ENCODE peak calls at places on chromosomes 12 and 14, in ten cellular contexts. P is mesendoderm; K is CD4-positive, alpha-beta memory T cell; W is adrenal gland; E is effector memory CD4-positive, alpha-beta T cell; Y is GM23338; X is hepatocyte; Z is tibial nerve; S is aorta; L is cardiac muscle cell. C is an unnamed sample. For H3K4me1, the result is how much of the 10 kb centered on the place peaks cover.

GRCh38 chr12:104680070-104680469 is 223.3 kb downstream of the CHST11 start:
- DNase-seq in W (no peak), Z (no peak), P (peak), E (peak), L (no peak), K (peak), Y (peak), X (no peak), S (no peak), C (peak)

GRCh38 chr12:125983094-125983783 is 918.0 kb downstream of the AACS start:
- DNase-seq in W (no peak), K (no peak), P (peak), Z (peak), L (no peak), E (no peak), S (peak), Y (peak), X (peak), C (no peak)

GRCh38 chr12:62692884-62693283 is 226.3 kb downstream of the MON2 start:
- DNase-seq in X (no peak), Y (no peak), S (no peak), E (no peak), L (peak), P (no peak), K (no peak), Z (no peak), W (no peak), C (no peak)

GRCh38 chr12:88156075-88156654 is 14.1 kb downstream of the TMTC3 start:
- DNase-seq in K (no peak), S (no peak), Z (no peak), E (no peak), W (no peak), P (no peak), L (no peak), Y (no peak), X (no peak), C (no peak)

GRCh38 chr14:92553456-92553855 is 39.9 kb downstream of the RIN3 start:
- DNase-seq in K (no peak), P (peak), Z (no peak), L (peak), X (peak), Y (peak), E (no peak), W (peak), S (peak), C (no peak)

GRCh38 chr14:92528486-92529100 is 15.0 kb downstream of the RIN3 start:
- DNase-seq in L (no peak), W (no peak), S (no peak), P (no peak), K (no peak), Z (no peak), X (no peak), Y (no peak), E (no peak), C (no peak)

GRCh38 chr14:96104469-96105057 is 65.4 kb downstream of the C14orf132 start:
- DNase-seq in E (no peak), W (peak), P (no peak), L (peak), K (no peak), Z (peak), X (peak), S (peak), Y (no peak), C (no peak)

GRCh38 chr12:20220339-20220738 is 148.0 kb upstream of the PDE3A start:
- DNase-seq in K (no peak), X (peak), P (peak), S (no peak), L (peak), Y (peak), E (no peak), W (no peak), Z (no peak), C (no peak)

GRCh38 chr12:52691076-52691764 is 11.0 kb upstream of the KRT1 start:
- DNase-seq in S (no peak), Y (peak), K (peak), W (no peak), E (peak), L (no peak), Z (no peak), P (no peak), X (peak), C (peak)

GRCh38 chr12:1830981-1831930 is 10.9 kb downstream of the LRTM2 start:
- DNase-seq in K (no peak), W (peak), X (peak), Z (no peak), P (peak), L (peak), S (peak), Y (peak), E (no peak), C (no peak)

GRCh38 chr12:2049604-2050540 is 2.9 kb upstream of the CACNA1C start:
- DNase-seq in X (peak), Z (no peak), Y (peak), W (peak), P (no peak), K (no peak), L (peak), E (no peak), S (no peak), C (no peak)

GRCh38 chr12:107287436-107288413 is 194.4 kb upstream of the CRY1 start:
- DNase-seq in Y (no peak), Z (no peak), K (no peak), W (no peak), S (no peak), E (no peak), X (no peak), P (no peak), L (no peak), C (no peak)

GRCh38 chr12:11730299-11731041 is 81.0 kb downstream of the ETV6 start:
- DNase-seq in Z (no peak), E (no peak), S (no peak), X (peak), W (no peak), L (no peak), K (no peak), Y (peak), P (no peak), C (no peak)

GRCh38 chr12:75553398-75553797 is 42.0 kb upstream of the KRR1 start:
- DNase-seq in W (no peak), X (no peak), K (no peak), Z (no peak), L (no peak), S (no peak), P (peak), Y (peak), E (no peak), C (no peak)

GRCh38 chr14:21796912-21797311 is 123.3 kb upstream of the OR4E1 start:
- DNase-seq in E (no peak), W (no peak), S (no peak), Z (no peak), P (peak), L (peak), X (no peak), K (no peak), Y (peak), C (no peak)

GRCh38 chr14:58488550-58488949 is 61.0 kb downstream of the KIAA0586 start:
- DNase-seq in P (peak), Y (peak), W (peak), Z (no peak), L (peak), K (no peak), S (no peak), E (no peak), X (no peak), C (no peak)
- H3K27ac ChIP-seq in P (no peak), Y (no peak), W (no peak), Z (no peak), L (peak), K (no peak), S (no peak), E (no peak), X (no peak), C (no peak)

DNA sequence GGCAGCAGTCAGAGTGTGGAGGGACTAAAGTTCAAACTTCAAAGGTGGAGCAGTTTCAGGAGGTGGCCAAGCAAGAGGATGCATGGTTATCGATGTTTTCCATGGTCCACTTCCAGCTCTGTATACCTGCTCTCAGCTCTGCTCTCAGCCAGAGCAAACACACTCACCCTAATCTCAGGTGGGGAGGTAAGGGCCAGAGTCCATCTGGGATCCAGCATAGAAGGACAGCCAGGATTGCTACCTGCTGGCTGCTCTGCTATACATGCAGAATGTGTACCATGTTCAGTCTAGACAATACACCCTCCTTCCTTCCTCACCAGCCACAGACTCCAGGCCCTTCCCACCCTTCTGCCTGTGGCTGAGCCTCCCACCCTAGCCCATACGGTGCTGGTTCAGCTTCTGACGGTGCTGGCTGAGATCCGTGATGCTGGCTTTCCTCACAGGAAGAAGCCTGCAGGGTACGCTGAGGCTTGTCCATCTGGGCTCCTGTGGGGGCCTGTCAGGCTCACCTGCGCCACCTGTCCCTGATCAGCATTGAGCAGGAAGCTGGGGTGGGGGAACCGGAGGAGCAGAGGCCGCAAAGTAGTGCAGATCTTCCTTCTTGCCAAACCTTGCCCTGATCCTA is 2.4 kb downstream of the CBLN3 start:
- DNase-seq in Z (no peak), S (no peak), X (peak), Y (peak), E (peak), W (no peak), P (peak), L (no peak), K (no peak), C (no peak)
- H3K4me1 ChIP-seq in Z (under half), S (under half), X (under half), Y (under half), E (half or more), W (under half), P (under half), L (under half), K (half or more), C (under half)

GRCh38 chr12:120455302-120455701 is 9.1 kb downstream of the GATC start:
- DNase-seq in E (no peak), X (no peak), S (no peak), Z (no peak), K (no peak), P (no peak), Y (no peak), L (no peak), W (peak), C (no peak)
- H3K27ac ChIP-seq in E (no peak), X (no peak), S (no peak), Z (no peak), K (no peak), P (no peak), Y (no peak), L (no peak), W (no peak), C (no peak)

GRCh38 chr12:64806593-64806992 is 17.9 kb upstream of the TBC1D30 start:
- DNase-seq in L (peak), X (no peak), Z (no peak), P (no peak), Y (no peak), S (no peak), E (no peak), W (peak), K (no peak), C (no peak)

GRCh38 chr12:64810831-64811230 is 13.6 kb upstream of the TBC1D30 start:
- DNase-seq in S (no peak), Z (no peak), W (no peak), Y (no peak), E (no peak), P (no peak), X (peak), L (no peak), K (no peak), C (no peak)

GRCh38 chr12:64806173-64806572 is 18.3 kb upstream of the TBC1D30 start:
- DNase-seq in Y (no peak), E (no peak), K (no peak), W (no peak), P (no peak), X (no peak), Z (no peak), S (no peak), L (no peak), C (no peak)

GRCh38 chr12:64813733-64814132 is 10.7 kb upstream of the TBC1D30 start:
- DNase-seq in Z (no peak), W (no peak), S (no peak), E (no peak), P (no peak), K (no peak), Y (no peak), L (no peak), X (no peak), C (no peak)

DNA sequence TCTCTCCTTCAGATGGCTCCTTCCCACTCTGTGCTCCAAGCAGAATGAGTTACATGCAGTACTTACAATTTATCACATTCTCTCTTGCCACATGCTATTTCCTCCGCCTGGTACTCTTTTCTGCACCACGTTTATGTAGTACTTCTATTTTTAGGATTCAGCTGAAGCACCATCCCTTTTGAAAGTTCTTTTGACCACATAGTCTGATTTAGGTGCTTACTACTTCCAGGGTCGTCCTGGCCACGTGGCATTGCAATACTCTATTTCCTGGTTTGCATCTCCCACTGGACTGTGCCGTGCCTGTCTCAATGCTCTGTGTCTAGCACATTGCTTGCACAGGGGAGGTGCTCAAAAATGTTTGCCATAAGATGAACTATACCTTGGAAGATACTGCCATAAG is 16.3 kb upstream of the TBC1D30 start:
- DNase-seq in Y (no peak), P (no peak), X (no peak), E (no peak), S (no peak), Z (no peak), L (no peak), K (no peak), W (no peak), C (no peak)
- H3K4me1 ChIP-seq in Y (under half), P (under half), X (under half), E (under half), S (under half), Z (under half), L (under half), K (under half), W (under half), C (under half)

GRCh38 chr12:58202933-58203713 is 261.8 kb downstream of the ATP23 start:
- DNase-seq in S (no peak), Z (no peak), X (no peak), P (no peak), K (no peak), E (no peak), Y (no peak), L (peak), W (no peak), C (no peak)
- H3K27ac ChIP-seq in S (no peak), Z (no peak), X (no peak), P (no peak), K (no peak), E (no peak), Y (no peak), L (no peak), W (no peak), C (no peak)

C was measured in CD8-positive, alpha-beta T cell.